ENCODE peak calls at places on chromosomes 7 and 10, in four cellular contexts. J, O, G and E are unnamed samples.

GRCh38 chr7:139071683-139072082 is 35.8 kb upstream of the ZC3HAV1L start:
- DNase-seq in G (no peak), O (no peak), J (no peak), E (no peak)

GRCh38 chr7:42203336-42203735 is 33.7 kb downstream of the GLI3 start:
- DNase-seq in J (no peak), O (no peak), G (no peak), E (no peak)

GRCh38 chr10:69644658-69645295 is 14.7 kb downstream of the FAM241B start:
- DNase-seq in G (no peak), O (no peak), J (peak), E (peak)

GRCh38 chr7:123637203-123637602 is 18.5 kb upstream of the LMOD2 start:
- DNase-seq in G (no peak), O (no peak), J (no peak), E (no peak)

GRCh38 chr7:151431768-151432311 is 8.1 kb downstream of the CRYGN start:
- DNase-seq in J (no peak), O (no peak), G (no peak), E (no peak)

GRCh38 chr7:31126976-31127375 is 74.9 kb downstream of the ADCYAP1R1 start:
- DNase-seq in J (no peak), G (no peak), O (no peak), E (no peak)

GRCh38 chr7:98212532-98213041 is 1.3 kb downstream of the BHLHA15 start:
- DNase-seq in O (no peak), J (no peak), G (no peak), E (no peak)

GRCh38 chr7:26420600-26420999 is 128.9 kb downstream of the SNX10 start:
- DNase-seq in J (no peak), O (no peak), G (no peak), E (no peak)

GRCh38 chr10:24727811-24728210 is 4.1 kb upstream of the ARHGAP21 start:
- DNase-seq in G (no peak), J (no peak), O (no peak), E (no peak)

GRCh38 chr7:87935373-87935706 is 1.3 kb downstream of the ADAM22 start:
- DNase-seq in O (no peak), J (no peak), G (no peak), E (no peak)

GRCh38 chr10:91887075-91887899 is 22.0 kb downstream of the FGFBP3 start:
- DNase-seq in G (no peak), O (no peak), J (no peak), E (peak)

GRCh38 chr10:91887900-91888225 is 21.4 kb downstream of the FGFBP3 start:
- DNase-seq in J (no peak), O (no peak), G (no peak), E (no peak)

GRCh38 chr10:91885362-91886079 is 23.8 kb downstream of the FGFBP3 start:
- DNase-seq in O (no peak), J (no peak), G (no peak), E (no peak)

GRCh38 chr10:91891285-91892001 is 17.8 kb downstream of the FGFBP3 start:
- DNase-seq in O (no peak), G (no peak), J (no peak), E (no peak)
- TF ChIP-seq SPI1 in O (no peak), G (no peak), J (no peak), E (no peak)

GRCh38 chr10:33487014-33487776 is 152.7 kb upstream of the NRP1 start:
- DNase-seq in O (no peak), G (no peak), J (no peak), E (peak)
- TF ChIP-seq SPI1 in O (no peak), G (no peak), J (no peak), E (no peak)

GRCh38 chr10:23693398-23693797 is 254.5 kb downstream of the OTUD1 start:
- DNase-seq in O (no peak), J (no peak), G (no peak), E (peak)
- TF ChIP-seq SPI1 in O (no peak), J (no peak), G (no peak), E (no peak)

DNA sequence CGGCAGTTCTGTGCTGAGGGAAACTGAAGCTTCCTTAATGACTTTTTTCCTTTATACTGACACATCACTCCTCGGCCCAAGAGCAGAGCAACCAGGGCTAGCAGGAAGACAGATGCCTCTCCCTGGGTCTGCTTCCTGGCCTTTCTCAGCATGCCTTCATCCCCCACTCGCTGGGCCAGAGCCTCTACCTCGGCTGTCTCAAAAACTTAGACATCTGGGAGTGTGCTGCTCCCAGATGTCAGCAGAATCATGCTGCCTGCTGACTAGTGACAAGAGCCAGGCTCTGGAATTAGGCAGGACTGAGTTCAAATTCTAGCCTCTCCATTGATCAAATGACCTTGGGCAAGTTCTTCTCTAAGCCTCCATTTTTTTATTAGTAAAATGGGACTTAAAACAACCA is 24.4 kb upstream of the LRRC4 start:
- DNase-seq in J (no peak), G (no peak), O (no peak), E (no peak)
- TF ChIP-seq SPI1 in J (no peak), G (no peak), O (no peak), E (no peak)

GRCh38 chr10:61974611-61975010 is 73.1 kb downstream of the ARID5B start:
- DNase-seq in J (no peak), G (no peak), O (no peak), E (no peak)
- TF ChIP-seq SPI1 in J (no peak), G (no peak), O (no peak), E (no peak)

DNA sequence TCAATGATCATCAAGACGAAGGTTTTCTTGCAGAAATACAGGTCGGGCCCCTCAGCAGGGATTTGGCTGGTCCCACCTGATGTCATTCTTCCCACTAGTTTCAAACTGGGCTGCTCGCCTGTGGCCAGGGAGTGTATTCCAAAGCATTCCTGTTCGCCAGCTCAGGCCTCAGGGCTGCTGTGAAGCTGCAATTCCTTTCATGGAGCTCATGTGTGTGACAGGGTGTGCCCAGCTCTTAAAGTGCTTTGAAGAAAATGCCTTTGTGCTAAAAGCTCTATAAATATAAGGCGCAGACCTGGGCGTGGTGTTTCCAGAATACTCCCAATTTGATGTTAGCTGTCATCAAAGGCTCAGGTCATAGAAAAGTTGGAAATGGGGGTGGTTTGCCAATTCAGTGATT is 297.5 kb upstream of the LYZL1 start:
- DNase-seq in G (no peak), J (no peak), O (no peak), E (no peak)
- TF ChIP-seq SPI1 in G (no peak), J (no peak), O (no peak), E (no peak)

DNA sequence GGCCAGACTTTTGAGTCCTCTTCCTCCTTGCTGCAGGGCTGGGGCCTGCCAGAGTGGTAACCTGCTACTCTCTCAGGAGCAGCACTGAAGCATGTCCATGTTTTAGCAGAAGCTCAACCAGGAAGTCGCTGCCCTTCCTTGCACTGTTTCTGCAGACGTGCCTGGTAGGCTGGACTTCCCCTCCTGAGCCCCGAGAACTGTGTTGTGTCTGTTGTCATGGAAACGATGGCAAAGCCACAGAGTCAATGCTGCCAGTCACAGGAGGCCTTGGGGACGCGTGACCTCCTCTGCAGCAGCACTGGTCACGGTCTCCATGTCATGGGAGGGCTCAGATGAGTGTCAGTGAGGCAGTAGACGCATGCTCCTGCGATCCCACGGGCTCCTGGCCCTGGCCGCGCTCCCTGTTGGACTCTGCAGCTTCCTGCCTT is 145.5 kb downstream of the FANK1 start:
- DNase-seq in J (no peak), G (peak), O (peak), E (peak)
- TF ChIP-seq SPI1 in J (no peak), G (peak), O (peak), E (peak)

DNA sequence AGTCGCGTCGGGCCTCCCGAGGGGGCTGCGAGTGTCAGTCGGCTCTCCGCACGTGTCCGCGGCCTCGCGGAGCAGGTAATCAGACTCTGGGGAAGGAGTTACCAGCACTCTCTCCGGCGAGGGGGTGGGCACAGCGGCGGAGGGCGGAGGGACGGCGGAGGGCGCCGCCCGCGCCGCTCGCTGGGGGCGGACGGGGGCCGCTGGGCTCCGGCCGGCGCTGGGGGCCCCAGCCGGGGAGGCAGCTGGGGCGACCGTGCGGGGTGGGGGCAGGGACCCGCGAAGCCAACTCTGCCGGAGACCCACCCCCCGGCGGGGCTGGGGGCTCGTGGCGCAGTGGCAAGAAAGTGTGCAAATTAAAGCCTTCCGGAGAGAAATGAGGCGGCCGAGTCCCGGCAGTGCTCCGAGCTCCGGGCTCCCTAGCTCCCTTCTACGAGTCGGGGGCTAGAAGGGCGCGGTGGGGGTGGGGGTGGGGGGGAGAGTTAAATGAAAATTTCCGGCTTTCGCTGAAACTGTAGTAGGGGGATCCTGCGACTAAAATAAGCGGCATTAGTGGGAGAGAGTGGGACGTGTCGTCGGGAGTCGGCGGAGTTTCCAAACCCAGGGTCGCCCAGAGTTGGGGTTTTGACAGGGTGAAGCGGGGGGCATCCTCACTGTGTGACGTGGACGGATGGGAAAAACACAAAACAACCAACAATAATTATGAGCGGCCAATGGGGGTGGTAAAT is at the start of gene CDK6:
- DNase-seq in O (no peak), J (peak), G (no peak), E (peak)
- TF ChIP-seq SPI1 in O (no peak), J (no peak), G (no peak), E (no peak)

DNA sequence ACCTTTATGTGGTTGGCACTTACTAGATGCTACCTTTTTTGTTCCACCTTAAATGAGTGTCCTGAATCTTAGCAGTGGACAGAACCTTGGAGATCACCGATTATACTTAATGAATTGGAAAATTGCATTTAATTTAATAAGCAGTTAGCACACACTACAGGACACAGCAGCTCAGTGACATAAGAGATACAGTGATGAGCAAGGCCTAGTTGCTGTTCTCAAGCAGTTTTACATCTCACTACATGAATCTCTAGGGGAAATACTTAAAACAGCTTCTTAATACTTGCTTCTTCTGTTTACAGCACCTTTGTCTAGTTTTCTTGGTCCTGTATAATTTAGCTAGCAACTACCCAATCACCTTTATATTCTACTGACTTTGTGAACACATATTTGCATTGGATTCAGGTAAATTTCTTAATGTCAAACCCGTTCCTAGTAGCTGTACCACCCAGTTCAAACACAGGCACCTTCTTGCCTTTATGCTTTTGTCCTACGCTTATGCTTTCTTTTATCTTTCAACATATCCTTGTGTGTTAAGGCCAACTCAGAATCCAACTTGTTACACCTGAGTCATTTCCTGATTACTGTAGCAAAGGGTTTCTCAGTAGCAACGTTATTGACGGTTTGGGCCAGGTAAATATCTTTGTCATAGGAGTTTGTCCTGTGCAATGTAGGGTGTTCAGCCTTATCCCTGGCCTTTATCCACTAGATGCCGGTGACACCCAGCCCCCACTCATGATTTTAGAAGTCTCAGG is 1.8 kb downstream of the STAM start:
- DNase-seq in G (no peak), J (no peak), O (no peak), E (no peak)
- TF ChIP-seq SPI1 in G (no peak), J (no peak), O (no peak), E (no peak)